ENCODE peak calls at places on chromosomes 12 and 14, in seven cellular contexts. N is breast epithelium, O is HCT116, S is spleen, C is HepG2, Y is stomach, H is K562. G is an unnamed sample.

GRCh38 chr12:113464852-113465719 is 6.6 kb downstream of the LHX5 start:
- DNase-seq in N (no peak), O (no peak), S (no peak), C (no peak), Y (no peak), H (peak), G (no peak)

GRCh38 chr12:75684678-75685620 is 173.5 kb upstream of the KRR1 start:
- DNase-seq in N (no peak), O (no peak), S (no peak), C (no peak), Y (no peak), H (no peak), G (no peak)

GRCh38 chr14:99327458-99328250 is 55.7 kb upstream of the BCL11B start:
- DNase-seq in N (peak), O (no peak), S (peak), C (no peak), Y (no peak), H (no peak), G (no peak)

GRCh38 chr14:86999076-86999475 is 993.9 kb downstream of the GALC start:
- DNase-seq in N (no peak), O (no peak), S (no peak), C (no peak), Y (no peak), H (no peak), G (no peak)

GRCh38 chr12:47744005-47744651 is 14.6 kb downstream of the RAPGEF3 start:
- DNase-seq in N (peak), O (peak), S (no peak), C (peak), Y (peak), H (peak), G (no peak)

GRCh38 chr12:93741741-93742085 is 64.5 kb downstream of the CRADD start:
- DNase-seq in N (no peak), O (no peak), S (no peak), C (peak), Y (no peak), H (peak), G (no peak)

GRCh38 chr14:100295376-100296105 is 10.7 kb downstream of the SLC25A29 start:
- DNase-seq in N (no peak), O (no peak), S (peak), C (no peak), Y (no peak), H (no peak), G (no peak)

GRCh38 chr14:103016071-103016470 is 41.3 kb downstream of the CDC42BPB start:
- DNase-seq in N (no peak), O (no peak), S (peak), C (no peak), Y (no peak), H (no peak), G (no peak)

GRCh38 chr12:13436696-13437391 is 240.3 kb downstream of the EMP1 start:
- DNase-seq in N (no peak), O (no peak), S (no peak), C (no peak), Y (peak), H (peak), G (no peak)

GRCh38 chr12:102300824-102301461 is 103.3 kb upstream of the PMCH start:
- DNase-seq in N (no peak), O (peak), S (no peak), C (peak), Y (no peak), H (peak), G (peak)

GRCh38 chr14:28242895-28243294 is 523.7 kb upstream of the FOXG1 start:
- DNase-seq in N (no peak), O (no peak), S (no peak), C (no peak), Y (no peak), H (no peak), G (no peak)

GRCh38 chr12:117134059-117134458 is 34.8 kb upstream of the TESC start:
- DNase-seq in N (no peak), O (no peak), S (no peak), C (no peak), Y (no peak), H (no peak), G (peak)

GRCh38 chr14:74952195-74952665 is 3.2 kb downstream of the PGF start:
- DNase-seq in N (no peak), O (no peak), S (peak), C (no peak), Y (no peak), H (no peak), G (no peak)

GRCh38 chr12:6608592-6609311 is 1.6 kb upstream of the CHD4 start:
- DNase-seq in N (no peak), O (no peak), S (peak), C (peak), Y (no peak), H (no peak), G (no peak)

GRCh38 chr12:32603858-32604257 is 75.2 kb upstream of the DNM1L start:
- DNase-seq in N (no peak), O (no peak), S (no peak), C (no peak), Y (no peak), H (no peak), G (no peak)

GRCh38 chr12:93318720-93319522 is 58.8 kb upstream of the NUDT4 start:
- DNase-seq in N (no peak), O (no peak), S (no peak), C (no peak), Y (no peak), H (no peak), G (no peak)

GRCh38 chr12:34289431-34290190 is 267.3 kb downstream of the ALG10 start:
- DNase-seq in N (no peak), O (no peak), S (peak), C (no peak), Y (no peak), H (no peak), G (no peak)

GRCh38 chr12:105378821-105379400 is 48.4 kb downstream of the C12orf75 start:
- DNase-seq in N (no peak), O (no peak), S (no peak), C (peak), Y (no peak), H (no peak), G (peak)

GRCh38 chr14:104096318-104096717 is 10.8 kb downstream of the ASPG start:
- DNase-seq in N (no peak), O (no peak), S (no peak), C (no peak), Y (no peak), H (no peak), G (no peak)

GRCh38 chr14:68633131-68633991 is 159.5 kb downstream of the ZFP36L1 start:
- DNase-seq in N (peak), O (no peak), S (no peak), C (no peak), Y (no peak), H (no peak), G (no peak)

GRCh38 chr12:107349008-107349747 is 255.8 kb upstream of the CRY1 start:
- DNase-seq in N (peak), O (peak), S (no peak), C (peak), Y (no peak), H (no peak), G (peak)

GRCh38 chr12:123037791-123038190 is 57.3 kb downstream of the ARL6IP4 start:
- DNase-seq in N (no peak), O (no peak), S (peak), C (no peak), Y (no peak), H (no peak), G (no peak)

GRCh38 chr14:26794731-26795130 is 196.9 kb upstream of the NOVA1 start:
- DNase-seq in N (no peak), O (no peak), S (no peak), C (no peak), Y (no peak), H (no peak), G (no peak)

GRCh38 chr12:75437564-75437963 is 43.0 kb upstream of the GLIPR1 start:
- DNase-seq in N (no peak), O (no peak), S (no peak), C (peak), Y (no peak), H (no peak), G (peak)

GRCh38 chr14:92553456-92553855 is 39.9 kb downstream of the RIN3 start:
- DNase-seq in N (no peak), O (no peak), S (no peak), C (no peak), Y (no peak), H (no peak), G (no peak)

GRCh38 chr12:2154521-2154920 is 101.7 kb downstream of the CACNA1C start:
- DNase-seq in N (no peak), O (no peak), S (no peak), C (no peak), Y (no peak), H (no peak), G (no peak)

GRCh38 chr12:2284857-2285256 is 232.1 kb downstream of the CACNA1C start:
- DNase-seq in N (peak), O (peak), S (peak), C (peak), Y (peak), H (peak), G (peak)

GRCh38 chr12:75953312-75953906 is 78.2 kb downstream of the PHLDA1 start:
- DNase-seq in N (no peak), O (no peak), S (no peak), C (no peak), Y (no peak), H (no peak), G (no peak)

GRCh38 chr14:105251920-105252319 is 3.6 kb downstream of the BTBD6 start:
- DNase-seq in N (no peak), O (no peak), S (no peak), C (no peak), Y (no peak), H (no peak), G (no peak)

GRCh38 chr12:100942984-100943749 is 148.6 kb downstream of the ANO4 start:
- DNase-seq in N (no peak), O (no peak), S (no peak), C (no peak), Y (no peak), H (no peak), G (no peak)

GRCh38 chr14:92930737-92931602 is 8.0 kb downstream of the CHGA start:
- DNase-seq in N (no peak), O (no peak), S (no peak), C (no peak), Y (no peak), H (no peak), G (no peak)

GRCh38 chr12:116455540-116456306 is 103.5 kb upstream of the MAP1LC3B2 start:
- DNase-seq in N (peak), O (peak), S (peak), C (no peak), Y (peak), H (peak), G (peak)

GRCh38 chr14:89378119-89378518 is 38.9 kb downstream of the FOXN3 start:
- DNase-seq in N (no peak), O (no peak), S (no peak), C (no peak), Y (no peak), H (no peak), G (no peak)

GRCh38 chr12:103020839-103021238 is 63.4 kb downstream of the ASCL1 start:
- DNase-seq in N (no peak), O (no peak), S (no peak), C (no peak), Y (no peak), H (no peak), G (no peak)

GRCh38 chr14:94100847-94101246 is 9.7 kb upstream of the IFI27 start:
- DNase-seq in N (no peak), O (no peak), S (no peak), C (no peak), Y (no peak), H (no peak), G (no peak)

GRCh38 chr14:80291099-80291498 is 79.8 kb upstream of the DIO2 start:
- DNase-seq in N (no peak), O (no peak), S (no peak), C (no peak), Y (no peak), H (no peak), G (no peak)

GRCh38 chr12:57008113-57008687 is 1.9 kb upstream of the ZBTB39 start:
- DNase-seq in N (no peak), O (peak), S (no peak), C (peak), Y (no peak), H (no peak), G (peak)

GRCh38 chr14:50829472-50830043 is 1.4 kb downstream of the NIN start:
- DNase-seq in N (no peak), O (no peak), S (no peak), C (no peak), Y (no peak), H (no peak), G (no peak)

GRCh38 chr14:50828738-50829471 is 2.1 kb downstream of the NIN start:
- DNase-seq in N (no peak), O (no peak), S (no peak), C (no peak), Y (no peak), H (no peak), G (no peak)

GRCh38 chr14:50831704-50832130 is 755 bp upstream of the NIN start:
- DNase-seq in N (no peak), O (no peak), S (no peak), C (no peak), Y (no peak), H (peak), G (no peak)

GRCh38 chr14:50830932-50831703 is at the start of gene NIN:
- DNase-seq in N (peak), O (no peak), S (peak), C (peak), Y (peak), H (peak), G (peak)

GRCh38 chr14:50830044-50830931 is 674 bp downstream of the NIN start:
- DNase-seq in N (peak), O (no peak), S (peak), C (peak), Y (peak), H (peak), G (peak)
- TF ChIP-seq POLR2AphosphoS5 in N (no peak), O (no peak), S (peak), C (no peak), Y (no peak), H (no peak), G (no peak)

GRCh38 chr12:4145990-4146859 is 127.3 kb upstream of the CCND2 start:
- DNase-seq in N (no peak), O (no peak), S (no peak), C (no peak), Y (no peak), H (no peak), G (no peak)
- TF ChIP-seq POLR2AphosphoS5 in N (no peak), O (no peak), S (no peak), C (no peak), Y (no peak), H (no peak), G (no peak)

GRCh38 chr12:68610435-68611093 is at the start of gene RAP1B:
- DNase-seq in N (peak), O (peak), S (peak), C (peak), Y (peak), H (peak), G (peak)
- TF ChIP-seq POLR2AphosphoS5 in N (peak), O (peak), S (peak), C (peak), Y (peak), H (peak), G (peak)

GRCh38 chr14:31992051-31992450 is 85.1 kb upstream of the ARHGAP5 start:
- DNase-seq in N (no peak), O (no peak), S (no peak), C (no peak), Y (no peak), H (no peak), G (no peak)
- TF ChIP-seq POLR2AphosphoS5 in N (no peak), O (no peak), S (no peak), C (no peak), Y (peak), H (no peak), G (no peak)

GRCh38 chr12:130904064-130904463 is 32.2 kb downstream of the RAN start:
- DNase-seq in N (no peak), O (no peak), S (no peak), C (no peak), Y (no peak), H (no peak), G (no peak)
- TF ChIP-seq POLR2AphosphoS5 in N (no peak), O (no peak), S (no peak), C (no peak), Y (no peak), H (no peak), G (no peak)

DNA sequence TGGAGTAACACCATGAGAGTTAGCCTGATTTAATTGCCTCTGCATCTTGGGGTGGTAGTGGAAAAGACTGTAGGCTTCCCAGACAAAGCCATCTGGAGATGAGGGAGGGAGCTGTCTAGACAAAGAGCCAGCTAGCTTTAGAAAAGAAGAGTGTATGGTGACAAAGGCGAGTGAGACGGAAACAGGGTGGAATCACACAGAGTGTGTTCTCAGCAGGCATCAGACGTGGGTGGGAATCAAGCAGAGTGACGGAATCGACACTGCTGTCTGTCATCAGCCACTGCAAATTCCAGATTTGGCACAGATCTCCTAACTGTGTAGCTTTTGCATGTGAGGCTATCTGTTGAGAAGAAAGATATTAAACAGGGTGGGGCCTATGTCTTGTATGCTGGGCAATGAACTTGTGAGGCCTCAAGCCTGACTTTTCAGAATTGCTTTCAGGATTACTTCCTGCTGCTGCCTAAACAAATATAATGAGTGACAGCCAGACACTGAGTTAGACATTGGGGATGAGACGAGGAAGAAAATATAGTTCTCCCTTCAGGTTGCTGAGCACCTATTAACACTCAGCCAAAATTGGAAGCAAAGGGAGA is 236.5 kb upstream of the GRIP1 start:
- DNase-seq in N (no peak), O (no peak), S (no peak), C (no peak), Y (no peak), H (no peak), G (no peak)
- TF ChIP-seq POLR2AphosphoS5 in N (no peak), O (no peak), S (no peak), C (no peak), Y (no peak), H (no peak), G (no peak)

DNA sequence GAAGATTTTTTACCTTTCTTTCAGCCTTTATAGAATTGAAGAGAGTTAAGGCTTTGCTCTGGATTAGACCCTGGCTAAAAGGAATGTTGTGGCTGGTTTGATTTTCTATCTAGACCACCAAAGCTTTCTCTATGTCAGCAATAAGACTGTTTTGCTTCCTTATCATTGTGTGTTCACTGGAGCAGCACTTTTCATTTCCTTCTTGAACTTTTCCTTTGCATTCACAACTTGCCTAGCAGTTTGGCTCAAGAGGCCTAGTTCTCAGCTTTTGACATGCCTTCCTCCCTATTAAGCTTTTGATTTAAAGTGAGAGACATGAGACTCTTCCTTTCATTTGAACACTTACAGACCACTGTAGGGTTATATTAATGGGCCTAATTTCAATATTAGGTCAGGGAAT is 64.1 kb upstream of the USP15 start:
- DNase-seq in N (no peak), O (no peak), S (no peak), C (no peak), Y (no peak), H (no peak), G (no peak)
- TF ChIP-seq POLR2AphosphoS5 in N (no peak), O (no peak), S (no peak), C (no peak), Y (no peak), H (no peak), G (no peak)

DNA sequence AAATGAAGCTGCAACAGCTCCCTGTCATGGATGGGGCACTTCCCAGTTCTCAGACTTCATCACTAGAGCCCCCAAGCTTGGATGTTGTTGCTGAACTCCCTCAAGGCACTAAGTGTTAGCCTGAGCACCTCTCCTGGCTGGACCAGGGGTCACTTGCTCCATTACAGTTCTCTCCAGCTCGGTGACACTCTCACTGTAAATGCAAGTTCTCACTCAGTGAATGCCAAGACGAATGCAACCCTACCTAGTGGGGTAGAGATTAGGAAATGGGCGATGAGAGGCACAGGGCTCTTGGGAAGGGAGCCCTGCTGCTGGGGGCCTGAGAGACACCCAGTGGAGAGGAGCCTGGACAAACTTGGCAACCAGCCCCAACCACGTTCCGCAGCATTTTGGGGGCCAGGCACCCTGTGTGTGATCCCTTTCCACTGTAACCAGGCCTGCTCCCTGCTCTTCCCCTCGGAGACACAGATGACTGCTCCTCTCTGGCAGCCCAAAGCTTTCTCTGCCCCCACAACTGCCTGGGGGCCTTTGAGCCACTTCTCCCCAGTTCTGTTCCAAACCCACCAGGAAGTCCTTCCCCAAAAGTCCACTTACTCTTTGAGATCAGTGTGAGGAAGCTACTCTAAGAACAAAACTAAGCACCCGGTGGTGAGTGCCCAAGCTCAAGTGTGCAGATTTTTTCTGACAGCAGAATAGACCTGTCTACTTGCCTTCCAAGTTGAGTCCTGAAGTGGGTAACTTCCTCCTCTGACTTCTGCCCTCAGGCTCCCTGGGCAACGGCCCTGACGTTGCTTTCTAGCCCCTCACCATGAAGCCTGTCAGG is 8.0 kb upstream of the SELPLG start:
- DNase-seq in N (no peak), O (no peak), S (peak), C (no peak), Y (no peak), H (no peak), G (no peak)
- TF ChIP-seq POLR2AphosphoS5 in N (no peak), O (peak), S (no peak), C (no peak), Y (no peak), H (no peak), G (peak)